ENCODE peak calls at places on chromosomes 5 and 9, in five cellular contexts. One of them, this sample, is unnamed.

GRCh38 chr9:109517798-109518435 is 19.8 kb upstream of the PTPN3 start:
- DNase-seq in fibroblast of lung: no peak
- DNase-seq in IMR-90: no peak
- DNase-seq in MM.1S: no peak
- DNase-seq in HepG2: no peak
- DNase-seq in this sample: no peak

GRCh38 chr9:4084440-4084818 is 215.4 kb downstream of the GLIS3 start:
- DNase-seq in fibroblast of lung: peak
- DNase-seq in IMR-90: peak
- DNase-seq in MM.1S: no peak
- DNase-seq in HepG2: no peak
- DNase-seq in this sample: no peak

GRCh38 chr9:84481819-84482218 is 141.3 kb upstream of the SLC28A3 start:
- DNase-seq in fibroblast of lung: no peak
- DNase-seq in IMR-90: no peak
- DNase-seq in MM.1S: no peak
- DNase-seq in HepG2: no peak
- DNase-seq in this sample: no peak

GRCh38 chr5:132020568-132021339 is 9.3 kb upstream of the ACSL6 start:
- DNase-seq in fibroblast of lung: no peak
- DNase-seq in IMR-90: no peak
- DNase-seq in MM.1S: no peak
- DNase-seq in HepG2: no peak
- DNase-seq in this sample: no peak

GRCh38 chr5:35780236-35780635 is 76.5 kb upstream of the IL7R start:
- DNase-seq in fibroblast of lung: no peak
- DNase-seq in IMR-90: no peak
- DNase-seq in MM.1S: no peak
- DNase-seq in HepG2: no peak
- DNase-seq in this sample: no peak

GRCh38 chr5:17412760-17413671 is 85.0 kb upstream of the TAF11L2 start:
- DNase-seq in fibroblast of lung: no peak
- DNase-seq in IMR-90: no peak
- DNase-seq in MM.1S: no peak
- DNase-seq in HepG2: no peak
- DNase-seq in this sample: no peak

GRCh38 chr5:134445841-134446818 is 34.4 kb upstream of the CDKN2AIPNL start:
- DNase-seq in fibroblast of lung: no peak
- DNase-seq in IMR-90: no peak
- DNase-seq in MM.1S: no peak
- DNase-seq in HepG2: no peak
- DNase-seq in this sample: no peak

GRCh38 chr5:119218830-119219782 is 136.7 kb upstream of the TNFAIP8 start:
- DNase-seq in fibroblast of lung: peak
- DNase-seq in IMR-90: peak
- DNase-seq in MM.1S: no peak
- DNase-seq in HepG2: peak
- DNase-seq in this sample: no peak

GRCh38 chr9:134239939-134240338 is 75.6 kb upstream of the RNU6ATAC start:
- DNase-seq in fibroblast of lung: no peak
- DNase-seq in IMR-90: no peak
- DNase-seq in MM.1S: no peak
- DNase-seq in HepG2: no peak
- DNase-seq in this sample: no peak

GRCh38 chr9:113580041-113580953 is 116.8 kb downstream of the RGS3 start:
- DNase-seq in fibroblast of lung: peak
- DNase-seq in IMR-90: peak
- DNase-seq in MM.1S: peak
- DNase-seq in HepG2: no peak
- DNase-seq in this sample: peak

GRCh38 chr5:16140417-16140816 is 39.2 kb downstream of the MARCHF11 start:
- DNase-seq in fibroblast of lung: no peak
- DNase-seq in IMR-90: no peak
- DNase-seq in MM.1S: no peak
- DNase-seq in HepG2: no peak
- DNase-seq in this sample: no peak

GRCh38 chr9:75604661-75605060 is 285.8 kb upstream of the PCSK5 start:
- DNase-seq in fibroblast of lung: no peak
- DNase-seq in IMR-90: no peak
- DNase-seq in MM.1S: no peak
- DNase-seq in HepG2: no peak
- DNase-seq in this sample: no peak

GRCh38 chr5:76175821-76176403 is 92.7 kb downstream of the SV2C start:
- DNase-seq in fibroblast of lung: no peak
- DNase-seq in IMR-90: no peak
- DNase-seq in MM.1S: peak
- DNase-seq in HepG2: no peak
- DNase-seq in this sample: no peak

GRCh38 chr9:104977168-104977567 is 49.2 kb upstream of the ABCA1 start:
- DNase-seq in fibroblast of lung: no peak
- DNase-seq in IMR-90: no peak
- DNase-seq in MM.1S: no peak
- DNase-seq in HepG2: no peak
- DNase-seq in this sample: no peak

GRCh38 chr9:137731216-137731946 is 112.6 kb downstream of the EHMT1 start:
- DNase-seq in fibroblast of lung: no peak
- DNase-seq in IMR-90: no peak
- DNase-seq in MM.1S: no peak
- DNase-seq in HepG2: no peak
- DNase-seq in this sample: no peak

GRCh38 chr9:37953775-37954437 is 50.0 kb upstream of the SLC25A51 start:
- DNase-seq in fibroblast of lung: peak
- DNase-seq in IMR-90: peak
- DNase-seq in MM.1S: no peak
- DNase-seq in HepG2: no peak
- DNase-seq in this sample: peak

GRCh38 chr9:106639873-106640568 is 222.9 kb upstream of the ZNF462 start:
- DNase-seq in fibroblast of lung: no peak
- DNase-seq in IMR-90: no peak
- DNase-seq in MM.1S: no peak
- DNase-seq in HepG2: no peak
- DNase-seq in this sample: no peak

GRCh38 chr5:54738118-54738972 is 220.8 kb downstream of the SNX18 start:
- DNase-seq in fibroblast of lung: peak
- DNase-seq in IMR-90: peak
- DNase-seq in MM.1S: no peak
- DNase-seq in HepG2: no peak
- DNase-seq in this sample: peak

GRCh38 chr5:83306572-83307241 is 164.8 kb upstream of the VCAN start:
- DNase-seq in fibroblast of lung: peak
- DNase-seq in IMR-90: peak
- DNase-seq in MM.1S: no peak
- DNase-seq in HepG2: no peak
- DNase-seq in this sample: peak

GRCh38 chr9:127123239-127123935 is 952 bp upstream of the ANGPTL2 start:
- DNase-seq in fibroblast of lung: no peak
- DNase-seq in IMR-90: no peak
- DNase-seq in MM.1S: no peak
- DNase-seq in HepG2: no peak
- DNase-seq in this sample: no peak
- H3K9ac ChIP-seq in fibroblast of lung: peak
- H3K9ac ChIP-seq in IMR-90: peak
- H3K9ac ChIP-seq in MM.1S: no peak
- H3K9ac ChIP-seq in HepG2: no peak
- H3K9ac ChIP-seq in this sample: peak

GRCh38 chr5:89445106-89445745 is 562.2 kb upstream of the MEF2C start:
- DNase-seq in fibroblast of lung: no peak
- DNase-seq in IMR-90: no peak
- DNase-seq in MM.1S: no peak
- DNase-seq in HepG2: no peak
- DNase-seq in this sample: no peak

GRCh38 chr5:89441965-89442364 is 559.0 kb upstream of the MEF2C start:
- DNase-seq in fibroblast of lung: no peak
- DNase-seq in IMR-90: no peak
- DNase-seq in MM.1S: no peak
- DNase-seq in HepG2: no peak
- DNase-seq in this sample: no peak

GRCh38 chr5:89440670-89441069 is 557.7 kb upstream of the MEF2C start:
- DNase-seq in fibroblast of lung: no peak
- DNase-seq in IMR-90: no peak
- DNase-seq in MM.1S: no peak
- DNase-seq in HepG2: no peak
- DNase-seq in this sample: peak

GRCh38 chr5:89447027-89447426 is 564.0 kb upstream of the MEF2C start:
- DNase-seq in fibroblast of lung: no peak
- DNase-seq in IMR-90: no peak
- DNase-seq in MM.1S: no peak
- DNase-seq in HepG2: no peak
- DNase-seq in this sample: no peak

DNA sequence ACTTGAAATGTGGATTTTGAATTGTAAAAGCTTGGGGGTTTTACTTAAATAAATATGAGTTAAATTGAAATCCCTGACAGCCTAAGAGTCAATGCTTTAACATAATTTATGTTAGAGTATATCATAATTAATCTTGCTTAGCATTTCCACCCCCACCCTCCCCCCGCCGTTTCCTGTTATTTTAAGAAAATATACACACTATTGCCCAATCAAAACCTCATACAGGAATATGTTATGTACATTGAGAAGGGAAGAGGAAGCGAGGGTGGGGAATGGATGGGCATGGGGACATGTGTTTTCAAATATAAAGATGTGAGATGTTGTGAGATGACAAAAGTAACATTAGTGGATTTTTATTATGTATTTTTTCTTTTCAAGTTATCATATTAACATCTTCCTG is 561.1 kb upstream of the MEF2C start:
- DNase-seq in fibroblast of lung: no peak
- DNase-seq in IMR-90: no peak
- DNase-seq in MM.1S: no peak
- DNase-seq in HepG2: no peak
- DNase-seq in this sample: no peak
- H3K4me2 ChIP-seq in fibroblast of lung: no peak
- H3K4me2 ChIP-seq in IMR-90: no peak
- H3K4me2 ChIP-seq in MM.1S: no peak
- H3K4me2 ChIP-seq in HepG2: no peak
- H3K4me2 ChIP-seq in this sample: no peak

GRCh38 chr5:55750063-55750462 is 12.2 kb downstream of the DDX4 start:
- DNase-seq in fibroblast of lung: no peak
- DNase-seq in IMR-90: no peak
- DNase-seq in MM.1S: no peak
- DNase-seq in HepG2: no peak
- DNase-seq in this sample: no peak

GRCh38 chr5:55749387-55749786 is 11.5 kb downstream of the DDX4 start:
- DNase-seq in fibroblast of lung: no peak
- DNase-seq in IMR-90: no peak
- DNase-seq in MM.1S: no peak
- DNase-seq in HepG2: no peak
- DNase-seq in this sample: no peak

GRCh38 chr5:55747778-55748318 is 10.0 kb downstream of the DDX4 start:
- DNase-seq in fibroblast of lung: no peak
- DNase-seq in IMR-90: no peak
- DNase-seq in MM.1S: no peak
- DNase-seq in HepG2: no peak
- DNase-seq in this sample: no peak

GRCh38 chr5:55750499-55750898 is 12.6 kb downstream of the DDX4 start:
- DNase-seq in fibroblast of lung: no peak
- DNase-seq in IMR-90: no peak
- DNase-seq in MM.1S: no peak
- DNase-seq in HepG2: no peak
- DNase-seq in this sample: no peak
- H3K9ac ChIP-seq in fibroblast of lung: no peak
- H3K9ac ChIP-seq in IMR-90: no peak
- H3K9ac ChIP-seq in MM.1S: no peak
- H3K9ac ChIP-seq in HepG2: no peak
- H3K9ac ChIP-seq in this sample: no peak

GRCh38 chr9:73806876-73807275 is 655.2 kb downstream of the ANXA1 start:
- DNase-seq in fibroblast of lung: peak
- DNase-seq in IMR-90: no peak
- DNase-seq in MM.1S: no peak
- DNase-seq in HepG2: no peak
- DNase-seq in this sample: no peak

GRCh38 chr9:73807956-73808355 is 656.3 kb downstream of the ANXA1 start:
- DNase-seq in fibroblast of lung: peak
- DNase-seq in IMR-90: no peak
- DNase-seq in MM.1S: no peak
- DNase-seq in HepG2: no peak
- DNase-seq in this sample: no peak

GRCh38 chr9:73810585-73811215 is 659.0 kb downstream of the ANXA1 start:
- DNase-seq in fibroblast of lung: peak
- DNase-seq in IMR-90: no peak
- DNase-seq in MM.1S: no peak
- DNase-seq in HepG2: no peak
- DNase-seq in this sample: no peak

GRCh38 chr9:73805111-73805510 is 653.4 kb downstream of the ANXA1 start:
- DNase-seq in fibroblast of lung: peak
- DNase-seq in IMR-90: no peak
- DNase-seq in MM.1S: no peak
- DNase-seq in HepG2: no peak
- DNase-seq in this sample: no peak

GRCh38 chr9:73805853-73806458 is 654.3 kb downstream of the ANXA1 start:
- DNase-seq in fibroblast of lung: no peak
- DNase-seq in IMR-90: no peak
- DNase-seq in MM.1S: no peak
- DNase-seq in HepG2: no peak
- DNase-seq in this sample: no peak
- H3K4me2 ChIP-seq in fibroblast of lung: no peak
- H3K4me2 ChIP-seq in IMR-90: no peak
- H3K4me2 ChIP-seq in MM.1S: peak
- H3K4me2 ChIP-seq in HepG2: no peak
- H3K4me2 ChIP-seq in this sample: no peak

This sample was measured in endothelial cell of umbilical vein.